ENCODE peak calls at places on chromosomes 6 and 20, in six cellular contexts. One of them, this sample, is unnamed.

GRCh38 chr6:29964553-29964903 is 22.2 kb downstream of the HLA-A start:
- DNase-seq in GM10248: no peak
- DNase-seq in spleen: no peak
- DNase-seq in AG10803: no peak
- DNase-seq in NB4: no peak
- DNase-seq in nephron progenitor cell: no peak
- DNase-seq in this sample: no peak

GRCh38 chr6:81766482-81767069 is 14.1 kb upstream of the TENT5A start:
- DNase-seq in GM10248: no peak
- DNase-seq in spleen: no peak
- DNase-seq in AG10803: peak
- DNase-seq in NB4: peak
- DNase-seq in nephron progenitor cell: no peak
- DNase-seq in this sample: no peak

GRCh38 chr6:145015739-145016558 is 719.4 kb downstream of the EPM2A start:
- DNase-seq in GM10248: peak
- DNase-seq in spleen: no peak
- DNase-seq in AG10803: peak
- DNase-seq in NB4: peak
- DNase-seq in nephron progenitor cell: no peak
- DNase-seq in this sample: no peak

GRCh38 chr6:88165877-88166492 is at the start of gene CNR1:
- DNase-seq in GM10248: no peak
- DNase-seq in spleen: peak
- DNase-seq in AG10803: peak
- DNase-seq in NB4: no peak
- DNase-seq in nephron progenitor cell: peak
- DNase-seq in this sample: peak

GRCh38 chr6:156943167-156943566 is 166.0 kb downstream of the ARID1B start:
- DNase-seq in GM10248: no peak
- DNase-seq in spleen: no peak
- DNase-seq in AG10803: peak
- DNase-seq in NB4: no peak
- DNase-seq in nephron progenitor cell: no peak
- DNase-seq in this sample: no peak

GRCh38 chr6:106973018-106973840 is 1.3 kb downstream of the CD24 start:
- DNase-seq in GM10248: peak
- DNase-seq in spleen: peak
- DNase-seq in AG10803: no peak
- DNase-seq in NB4: no peak
- DNase-seq in nephron progenitor cell: peak
- DNase-seq in this sample: peak

GRCh38 chr6:153965996-153966395 is 73.0 kb upstream of the OPRM1 start:
- DNase-seq in GM10248: no peak
- DNase-seq in spleen: no peak
- DNase-seq in AG10803: peak
- DNase-seq in NB4: peak
- DNase-seq in nephron progenitor cell: no peak
- DNase-seq in this sample: no peak

GRCh38 chr20:57809661-57810172 is 99.9 kb upstream of the PMEPA1 start:
- DNase-seq in GM10248: no peak
- DNase-seq in spleen: peak
- DNase-seq in AG10803: peak
- DNase-seq in NB4: peak
- DNase-seq in nephron progenitor cell: no peak
- DNase-seq in this sample: no peak

GRCh38 chr20:40262219-40262618 is 426.8 kb downstream of the MAFB start:
- DNase-seq in GM10248: no peak
- DNase-seq in spleen: no peak
- DNase-seq in AG10803: no peak
- DNase-seq in NB4: peak
- DNase-seq in nephron progenitor cell: no peak
- DNase-seq in this sample: no peak

GRCh38 chr6:150857062-150857905 is 8.2 kb upstream of the MTHFD1L start:
- DNase-seq in GM10248: no peak
- DNase-seq in spleen: no peak
- DNase-seq in AG10803: peak
- DNase-seq in NB4: no peak
- DNase-seq in nephron progenitor cell: no peak
- DNase-seq in this sample: no peak

GRCh38 chr20:31849306-31849930 is 4.0 kb upstream of the FOXS1 start:
- DNase-seq in GM10248: no peak
- DNase-seq in spleen: no peak
- DNase-seq in AG10803: no peak
- DNase-seq in NB4: no peak
- DNase-seq in nephron progenitor cell: no peak
- DNase-seq in this sample: no peak

GRCh38 chr6:38973178-38974057 is 75.2 kb upstream of the GLP1R start:
- DNase-seq in GM10248: peak
- DNase-seq in spleen: no peak
- DNase-seq in AG10803: peak
- DNase-seq in NB4: peak
- DNase-seq in nephron progenitor cell: no peak
- DNase-seq in this sample: no peak

GRCh38 chr6:87722831-87723726 is 21.0 kb upstream of the AKIRIN2 start:
- DNase-seq in GM10248: no peak
- DNase-seq in spleen: peak
- DNase-seq in AG10803: peak
- DNase-seq in NB4: peak
- DNase-seq in nephron progenitor cell: no peak
- DNase-seq in this sample: no peak

GRCh38 chr20:38242848-38243449 is 17.6 kb downstream of the KIAA1755 start:
- DNase-seq in GM10248: no peak
- DNase-seq in spleen: peak
- DNase-seq in AG10803: no peak
- DNase-seq in NB4: peak
- DNase-seq in nephron progenitor cell: peak
- DNase-seq in this sample: no peak
- TF ChIP-seq CTCF in GM10248: peak
- TF ChIP-seq CTCF in spleen: no peak
- TF ChIP-seq CTCF in AG10803: peak
- TF ChIP-seq CTCF in NB4: peak
- TF ChIP-seq CTCF in nephron progenitor cell: peak
- TF ChIP-seq CTCF in this sample: peak

GRCh38 chr20:36624068-36624813 is 18.7 kb downstream of the RAB5IF start:
- DNase-seq in GM10248: no peak
- DNase-seq in spleen: no peak
- DNase-seq in AG10803: no peak
- DNase-seq in NB4: no peak
- DNase-seq in nephron progenitor cell: no peak
- DNase-seq in this sample: no peak
- TF ChIP-seq CTCF in GM10248: no peak
- TF ChIP-seq CTCF in spleen: no peak
- TF ChIP-seq CTCF in AG10803: no peak
- TF ChIP-seq CTCF in NB4: no peak
- TF ChIP-seq CTCF in nephron progenitor cell: no peak
- TF ChIP-seq CTCF in this sample: no peak

GRCh38 chr20:22862645-22863230 is 172.4 kb upstream of the SSTR4 start:
- DNase-seq in GM10248: no peak
- DNase-seq in spleen: no peak
- DNase-seq in AG10803: no peak
- DNase-seq in NB4: no peak
- DNase-seq in nephron progenitor cell: no peak
- DNase-seq in this sample: no peak
- TF ChIP-seq CTCF in GM10248: no peak
- TF ChIP-seq CTCF in spleen: no peak
- TF ChIP-seq CTCF in AG10803: no peak
- TF ChIP-seq CTCF in NB4: no peak
- TF ChIP-seq CTCF in nephron progenitor cell: no peak
- TF ChIP-seq CTCF in this sample: no peak

DNA sequence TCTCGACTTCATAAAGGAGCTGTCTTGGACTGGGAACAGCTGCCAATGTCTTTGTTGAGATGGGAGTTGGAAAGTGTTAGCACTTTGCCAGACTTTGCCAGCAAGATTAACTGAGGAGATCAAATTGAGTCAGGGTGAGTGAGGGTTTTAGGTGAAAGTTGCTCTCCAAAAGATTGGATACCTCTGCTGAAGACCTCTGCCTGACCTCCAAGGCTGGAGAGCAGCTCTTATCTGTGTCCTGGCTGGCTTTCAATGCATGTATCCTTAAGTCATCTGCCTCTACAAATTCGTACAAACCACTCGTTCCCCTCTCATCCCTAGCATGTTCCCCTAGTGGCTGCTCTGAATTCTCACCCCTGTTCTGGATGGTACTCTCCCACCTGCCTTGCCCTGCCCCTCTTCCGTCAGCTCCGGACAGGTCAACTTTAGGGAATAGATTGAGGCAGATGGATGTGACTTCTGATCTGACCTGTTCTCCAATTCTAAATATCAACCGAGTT is at the start of gene EFCAB8:
- DNase-seq in GM10248: no peak
- DNase-seq in spleen: no peak
- DNase-seq in AG10803: no peak
- DNase-seq in NB4: no peak
- DNase-seq in nephron progenitor cell: no peak
- DNase-seq in this sample: no peak
- TF ChIP-seq CTCF in GM10248: no peak
- TF ChIP-seq CTCF in spleen: no peak
- TF ChIP-seq CTCF in AG10803: no peak
- TF ChIP-seq CTCF in NB4: no peak
- TF ChIP-seq CTCF in nephron progenitor cell: no peak
- TF ChIP-seq CTCF in this sample: no peak

This sample was measured in glutamatergic neuron.